ENCODE peak calls at places on chromosomes 13 and 19, in four cellular contexts. One of them, this sample, is unnamed.

GRCh38 chr13:48561461-48562224 is 28.8 kb upstream of the RCBTB2 start:
- DNase-seq in GM23248: no peak
- DNase-seq in MM.1S: peak; percentile 36
- DNase-seq in PC-3: peak; percentile 61
- DNase-seq in this sample: no peak

GRCh38 chr13:73365240-73365639 is 306.4 kb downstream of the KLF5 start:
- DNase-seq in MM.1S: no peak
- DNase-seq in GM23248: no peak
- DNase-seq in PC-3: peak; percentile 17
- DNase-seq in this sample: no peak

GRCh38 chr19:3942790-3943409 is 10.0 kb downstream of the NMRK2 start:
- DNase-seq in PC-3: peak; percentile 19
- DNase-seq in GM23248: peak; percentile 30
- DNase-seq in MM.1S: no peak
- DNase-seq in this sample: no peak

GRCh38 chr13:65508338-65508737 is 1721.8 kb downstream of the PCDH9 start:
- DNase-seq in MM.1S: no peak
- DNase-seq in PC-3: no peak
- DNase-seq in GM23248: no peak
- DNase-seq in this sample: no peak

GRCh38 chr13:107242138-107242537 is 674.2 kb upstream of the ARGLU1 start:
- DNase-seq in MM.1S: no peak
- DNase-seq in GM23248: no peak
- DNase-seq in PC-3: no peak
- DNase-seq in this sample: no peak

GRCh38 chr19:17681505-17682125 is 6.5 kb downstream of the UNC13A start:
- DNase-seq in MM.1S: peak; percentile 41
- DNase-seq in PC-3: peak; percentile 25
- DNase-seq in GM23248: peak; percentile 75
- DNase-seq in this sample: peak; percentile 86

GRCh38 chr13:94682229-94682628 is 30.1 kb downstream of the SOX21 start:
- DNase-seq in PC-3: no peak
- DNase-seq in MM.1S: no peak
- DNase-seq in GM23248: no peak
- DNase-seq in this sample: no peak

GRCh38 chr19:18479964-18480723 is 41.7 kb downstream of the ELL start:
- DNase-seq in MM.1S: no peak
- DNase-seq in GM23248: peak; percentile 83
- DNase-seq in PC-3: no peak
- DNase-seq in this sample: no peak

GRCh38 chr19:12952488-12953455 is 4.3 kb downstream of the GADD45GIP1 start:
- DNase-seq in MM.1S: no peak
- DNase-seq in GM23248: peak; percentile 94
- DNase-seq in PC-3: peak; percentile 60
- DNase-seq in this sample: no peak

GRCh38 chr13:23658929-23659541 is 88.8 kb downstream of the TNFRSF19 start:
- DNase-seq in PC-3: no peak
- DNase-seq in MM.1S: no peak
- DNase-seq in GM23248: no peak
- DNase-seq in this sample: no peak

GRCh38 chr13:110349239-110349638 is 42.2 kb downstream of the COL4A2 start:
- DNase-seq in PC-3: no peak
- DNase-seq in GM23248: no peak
- DNase-seq in MM.1S: no peak
- DNase-seq in this sample: no peak

GRCh38 chr13:32538234-32538620 is 368 bp downstream of the N4BP2L2 start:
- DNase-seq in PC-3: no peak
- DNase-seq in GM23248: peak; percentile 76
- DNase-seq in MM.1S: peak; percentile 70
- DNase-seq in this sample: peak; percentile 66

GRCh38 chr13:31909889-31910551 is 121.6 kb upstream of the FRY start:
- DNase-seq in GM23248: peak; percentile 81
- DNase-seq in MM.1S: peak; percentile 58
- DNase-seq in PC-3: peak; percentile 63
- DNase-seq in this sample: peak; percentile 75

GRCh38 chr13:106348032-106348431 is 187.4 kb downstream of the EFNB2 start:
- DNase-seq in MM.1S: no peak
- DNase-seq in PC-3: peak; percentile 88
- DNase-seq in GM23248: peak; percentile 13
- DNase-seq in this sample: peak; percentile 33

GRCh38 chr13:99425485-99426341 is 75.6 kb upstream of the TM9SF2 start:
- DNase-seq in PC-3: no peak
- DNase-seq in GM23248: no peak
- DNase-seq in MM.1S: peak; percentile 88
- DNase-seq in this sample: no peak

GRCh38 chr13:50400930-50401553 is 385.8 kb downstream of the KCNRG start:
- DNase-seq in MM.1S: no peak
- DNase-seq in PC-3: no peak
- DNase-seq in GM23248: peak; percentile 90
- DNase-seq in this sample: no peak

GRCh38 chr13:40371531-40372125 is 294.8 kb downstream of the FOXO1 start:
- DNase-seq in GM23248: no peak
- DNase-seq in PC-3: no peak
- DNase-seq in MM.1S: no peak
- DNase-seq in this sample: no peak

GRCh38 chr19:3061214-3062161 is 807 bp downstream of the TLE5 start:
- DNase-seq in MM.1S: no peak
- DNase-seq in PC-3: no peak
- DNase-seq in GM23248: peak; percentile 61
- DNase-seq in this sample: no peak

GRCh38 chr13:46523972-46524737 is 28.8 kb upstream of the LRCH1 start:
- DNase-seq in MM.1S: no peak
- DNase-seq in PC-3: peak; percentile 7
- DNase-seq in GM23248: peak; percentile 41
- DNase-seq in this sample: no peak

GRCh38 chr19:21750586-21751128 is 16.7 kb downstream of the ZNF100 start:
- DNase-seq in MM.1S: no peak
- DNase-seq in PC-3: no peak
- DNase-seq in GM23248: no peak
- DNase-seq in this sample: no peak

GRCh38 chr19:17184381-17184841 is 30.7 kb upstream of the USE1 start:
- DNase-seq in GM23248: no peak
- DNase-seq in PC-3: no peak
- DNase-seq in MM.1S: no peak
- DNase-seq in this sample: no peak

GRCh38 chr19:19458110-19458816 is 52.8 kb downstream of the GATAD2A start:
- DNase-seq in PC-3: no peak
- DNase-seq in GM23248: no peak
- DNase-seq in MM.1S: no peak
- DNase-seq in this sample: no peak

GRCh38 chr19:49677232-49677881 is at the start of gene PRMT1:
- DNase-seq in PC-3: peak; percentile 47
- DNase-seq in MM.1S: peak; percentile 44
- DNase-seq in GM23248: peak; percentile 58
- DNase-seq in this sample: no peak

GRCh38 chr19:17865364-17866311 is 5.9 kb downstream of the RPL18A start:
- DNase-seq in GM23248: peak; percentile 36
- DNase-seq in MM.1S: no peak
- DNase-seq in PC-3: peak; percentile 67
- DNase-seq in this sample: no peak

GRCh38 chr13:23898101-23898500 is 799 bp upstream of the C1QTNF9B start:
- DNase-seq in MM.1S: no peak
- DNase-seq in GM23248: peak; percentile 86
- DNase-seq in PC-3: no peak
- DNase-seq in this sample: no peak

GRCh38 chr13:74443623-74444022 is 309.4 kb upstream of the KLF12 start:
- DNase-seq in GM23248: peak; percentile 85
- DNase-seq in PC-3: peak; percentile 84
- DNase-seq in MM.1S: no peak
- DNase-seq in this sample: no peak

GRCh38 chr13:114037674-114038073 is 63.8 kb upstream of the C13orf46 start:
- DNase-seq in GM23248: no peak
- DNase-seq in PC-3: no peak
- DNase-seq in MM.1S: no peak
- DNase-seq in this sample: no peak

GRCh38 chr13:114038900-114039299 is 65.0 kb upstream of the C13orf46 start:
- DNase-seq in PC-3: no peak
- DNase-seq in MM.1S: no peak
- DNase-seq in GM23248: no peak
- DNase-seq in this sample: no peak

GRCh38 chr13:114039471-114040141 is 65.7 kb upstream of the C13orf46 start:
- DNase-seq in MM.1S: no peak
- DNase-seq in PC-3: no peak
- DNase-seq in GM23248: no peak
- DNase-seq in this sample: no peak

GRCh38 chr13:114035583-114036501 is 62.0 kb upstream of the C13orf46 start:
- DNase-seq in GM23248: peak; percentile 69
- DNase-seq in PC-3: no peak
- DNase-seq in MM.1S: no peak
- DNase-seq in this sample: peak; percentile 51

GRCh38 chr13:114038211-114038613 is 64.3 kb upstream of the C13orf46 start:
- DNase-seq in MM.1S: no peak
- DNase-seq in GM23248: peak; percentile 23
- DNase-seq in PC-3: no peak
- DNase-seq in this sample: no peak
- H4K20me1 ChIP-seq in MM.1S: no peaks in the 10 kb centered on the region
- H4K20me1 ChIP-seq in GM23248: no peaks in the 10 kb centered on the region
- H4K20me1 ChIP-seq in PC-3: no peaks in the 10 kb centered on the region
- H4K20me1 ChIP-seq in this sample: no peaks in the 10 kb centered on the region

DNA sequence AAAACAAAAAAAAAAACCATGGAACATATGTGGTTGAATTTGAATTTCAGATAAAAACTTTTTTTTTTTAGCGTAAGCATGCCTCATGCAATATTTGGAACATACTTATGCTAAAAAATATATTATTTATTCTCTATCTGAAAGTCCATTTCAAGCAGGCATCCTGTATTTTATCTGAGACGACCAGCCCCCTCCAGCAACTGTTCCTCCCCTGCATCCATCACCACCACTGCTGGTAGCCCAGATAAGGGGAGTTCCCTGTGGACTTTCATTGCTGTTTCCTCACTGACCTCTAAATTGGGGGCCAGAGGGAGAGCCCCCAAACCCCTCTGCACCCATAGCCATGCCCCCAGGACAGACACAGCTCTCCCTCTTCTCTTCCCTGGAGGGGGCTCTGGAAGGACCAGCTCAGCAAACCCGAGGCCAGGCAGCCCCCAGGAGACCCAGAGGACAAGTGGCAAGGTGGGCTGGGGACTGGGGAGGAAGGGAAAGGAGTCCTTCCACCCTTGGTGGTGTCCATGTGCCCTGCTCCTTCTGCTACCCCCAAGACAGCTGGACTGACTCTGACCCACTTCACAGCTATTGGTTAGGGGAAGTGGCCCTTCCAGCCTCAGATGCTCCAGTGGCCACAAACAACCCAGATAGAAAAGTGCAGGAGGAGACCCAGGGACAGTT is 6.6 kb upstream of the SIGLEC12 start:
- DNase-seq in MM.1S: no peak
- DNase-seq in GM23248: no peak
- DNase-seq in PC-3: no peak
- DNase-seq in this sample: no peak
- H3F3A ChIP-seq in MM.1S: no peaks in the 10 kb centered on the region
- H3F3A ChIP-seq in GM23248: no peaks in the 10 kb centered on the region
- H3F3A ChIP-seq in PC-3: no peaks in the 10 kb centered on the region
- H3F3A ChIP-seq in this sample: no peaks in the 10 kb centered on the region

DNA sequence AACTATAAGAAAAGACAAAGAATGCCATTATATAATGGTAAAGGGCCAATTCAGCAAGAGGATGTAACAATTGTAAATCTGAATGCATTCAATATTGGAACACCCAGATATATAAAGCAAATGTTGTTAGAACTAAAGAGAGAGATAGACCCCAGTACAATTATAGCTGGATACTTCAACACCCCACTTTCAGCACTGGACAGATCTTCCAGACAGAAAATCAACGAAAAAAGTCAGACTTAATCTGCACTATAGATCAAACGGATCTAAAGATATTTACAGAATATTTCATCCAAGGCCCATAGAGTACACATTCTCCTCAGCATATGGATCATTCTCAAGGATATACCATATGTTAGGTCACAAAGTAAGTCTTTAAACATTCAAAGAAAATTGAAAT is 194.6 kb upstream of the DACH1 start:
- DNase-seq in PC-3: peak; percentile 2
- DNase-seq in GM23248: no peak
- DNase-seq in MM.1S: no peak
- DNase-seq in this sample: no peak
- H4K20me1 ChIP-seq in PC-3: no peaks in the 10 kb centered on the region
- H4K20me1 ChIP-seq in GM23248: no peaks in the 10 kb centered on the region
- H4K20me1 ChIP-seq in MM.1S: no peaks in the 10 kb centered on the region
- H4K20me1 ChIP-seq in this sample: no peaks in the 10 kb centered on the region

DNA sequence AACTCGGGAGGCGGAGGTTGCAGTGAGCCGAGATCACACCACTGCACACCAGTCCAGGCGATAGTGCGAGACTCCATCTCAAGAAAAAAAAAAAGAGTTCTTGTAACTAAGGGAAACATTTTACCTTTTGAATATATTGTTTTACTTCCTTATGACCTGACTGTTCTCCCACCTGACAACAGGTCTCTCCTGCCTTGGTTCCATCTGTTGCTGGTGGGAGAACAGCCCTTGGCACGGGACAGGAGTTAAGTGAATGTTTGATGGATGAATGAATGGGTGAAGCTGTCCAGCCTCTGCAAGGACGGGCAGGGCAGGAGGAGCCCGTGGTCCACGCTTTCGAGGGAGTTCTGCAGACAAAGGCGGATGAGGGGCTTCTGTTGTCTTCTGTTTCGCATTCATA is 16.3 kb upstream of the CCNE1 start:
- DNase-seq in PC-3: no peak
- DNase-seq in GM23248: no peak
- DNase-seq in MM.1S: no peak
- DNase-seq in this sample: no peak
- H3F3A ChIP-seq in PC-3: no peaks in the 10 kb centered on the region
- H3F3A ChIP-seq in GM23248: peaks cover 19% of the 10 kb centered on the region
- H3F3A ChIP-seq in MM.1S: no peaks in the 10 kb centered on the region
- H3F3A ChIP-seq in this sample: no peaks in the 10 kb centered on the region

GRCh38 chr19:1076951-1077350 is 10.0 kb downstream of the ARHGAP45 start:
- DNase-seq in GM23248: peak; percentile 32
- DNase-seq in MM.1S: peak; percentile 98
- DNase-seq in PC-3: peak; percentile 77
- DNase-seq in this sample: no peak
- H4K20me1 ChIP-seq in GM23248: no peaks in the 10 kb centered on the region
- H4K20me1 ChIP-seq in MM.1S: peaks cover 5% of the 10 kb centered on the region
- H4K20me1 ChIP-seq in PC-3: no peaks in the 10 kb centered on the region
- H4K20me1 ChIP-seq in this sample: peaks cover 24% of the 10 kb centered on the region